ENCODE peak calls at places on chromosomes 6 and 20, in seven cellular contexts. J is GM23248, I is neural progenitor cell, A is MM.1S, P is GM23338, D is PC-3, N is HCT116. S is an unnamed sample.

GRCh38 chr6:128638817-128639216 is 118.4 kb upstream of the PTPRK start:
- DNase-seq in J (no peak), P (no peak), I (no peak), N (no peak), A (no peak), D (no peak), S (no peak)

GRCh38 chr20:56111951-56112730 is 106.8 kb upstream of the CBLN4 start:
- DNase-seq in N (no peak), A (no peak), D (no peak), I (no peak), P (no peak), J (no peak), S (no peak)

GRCh38 chr6:142737368-142738060 is 207.5 kb downstream of the HIVEP2 start:
- DNase-seq in N (peak), I (no peak), J (peak), D (no peak), P (no peak), A (no peak), S (no peak)

GRCh38 chr6:82113231-82113630 is 134.3 kb downstream of the IBTK start:
- DNase-seq in I (no peak), J (no peak), D (no peak), P (no peak), N (no peak), A (no peak), S (no peak)

GRCh38 chr6:4948781-4949450 is 54.9 kb downstream of the RPP40 start:
- DNase-seq in P (no peak), A (no peak), J (no peak), I (no peak), N (no peak), D (no peak), S (no peak)

GRCh38 chr20:20440473-20440872 is 72.6 kb downstream of the INSM1 start:
- DNase-seq in D (no peak), I (no peak), J (no peak), A (no peak), N (no peak), P (no peak), S (no peak)

GRCh38 chr6:150286919-150287318 is 81.9 kb upstream of the IYD start:
- DNase-seq in P (peak), N (no peak), J (peak), D (no peak), I (no peak), A (no peak), S (no peak)

GRCh38 chr6:7468382-7469081 is 72.9 kb upstream of the DSP start:
- DNase-seq in D (peak), J (peak), A (no peak), N (peak), P (no peak), I (no peak), S (peak)

GRCh38 chr6:170007468-170008240 is 256.2 kb downstream of the ERMARD start:
- DNase-seq in N (no peak), J (no peak), A (no peak), I (peak), D (no peak), P (no peak), S (no peak)

GRCh38 chr20:914727-915498 is 1.2 kb downstream of the ANGPT4 start:
- DNase-seq in P (no peak), I (no peak), J (peak), D (peak), A (no peak), N (no peak), S (no peak)

GRCh38 chr6:130811932-130812331 is 15.3 kb upstream of the SMLR1 start:
- DNase-seq in J (no peak), I (no peak), A (no peak), N (no peak), P (no peak), D (peak), S (no peak)

GRCh38 chr20:58586565-58587093 is 64.5 kb upstream of the STX16 start:
- DNase-seq in I (no peak), J (no peak), D (no peak), A (no peak), N (no peak), P (no peak), S (no peak)

GRCh38 chr20:33649201-33649631 is 12.9 kb upstream of the C20orf144 start:
- DNase-seq in D (no peak), A (no peak), J (peak), P (no peak), I (no peak), N (no peak), S (no peak)

GRCh38 chr20:58636983-58637421 is 14.1 kb upstream of the STX16 start:
- DNase-seq in I (peak), N (no peak), A (no peak), P (peak), D (no peak), J (no peak), S (no peak)

GRCh38 chr6:170021579-170021978 is 269.3 kb downstream of the DLL1 start:
- DNase-seq in A (no peak), I (no peak), D (no peak), N (no peak), J (no peak), P (no peak), S (no peak)

GRCh38 chr6:170243386-170243785 is 47.5 kb downstream of the DLL1 start:
- DNase-seq in D (no peak), N (no peak), I (no peak), P (no peak), J (no peak), A (no peak), S (no peak)

GRCh38 chr6:39929733-39930461 is 4.4 kb downstream of the MOCS1 start:
- DNase-seq in I (no peak), D (peak), A (no peak), J (peak), N (no peak), P (no peak), S (no peak)

GRCh38 chr6:53628354-53629119 is 37.0 kb downstream of the KLHL31 start:
- DNase-seq in N (no peak), D (peak), A (no peak), P (no peak), J (peak), I (no peak), S (no peak)

GRCh38 chr20:13874269-13875158 is 89.7 kb downstream of the NDUFAF5 start:
- DNase-seq in P (peak), A (no peak), I (peak), D (no peak), J (no peak), N (no peak), S (no peak)

GRCh38 chr6:101740631-101741030 is 347.1 kb downstream of the GRIK2 start:
- DNase-seq in A (no peak), N (no peak), J (no peak), D (no peak), I (no peak), P (no peak), S (no peak)

GRCh38 chr6:55882731-55883595 is 7.6 kb upstream of the BMP5 start:
- DNase-seq in I (no peak), N (no peak), J (peak), D (peak), A (no peak), P (no peak), S (peak)

GRCh38 chr6:1516742-1517520 is 92.8 kb upstream of the FOXC1 start:
- DNase-seq in J (no peak), P (no peak), I (no peak), D (no peak), N (no peak), A (no peak), S (no peak)

GRCh38 chr20:8693709-8694108 is 375.2 kb upstream of the PLCB4 start:
- DNase-seq in A (no peak), P (no peak), D (no peak), I (no peak), N (no peak), J (peak), S (no peak)

DNA sequence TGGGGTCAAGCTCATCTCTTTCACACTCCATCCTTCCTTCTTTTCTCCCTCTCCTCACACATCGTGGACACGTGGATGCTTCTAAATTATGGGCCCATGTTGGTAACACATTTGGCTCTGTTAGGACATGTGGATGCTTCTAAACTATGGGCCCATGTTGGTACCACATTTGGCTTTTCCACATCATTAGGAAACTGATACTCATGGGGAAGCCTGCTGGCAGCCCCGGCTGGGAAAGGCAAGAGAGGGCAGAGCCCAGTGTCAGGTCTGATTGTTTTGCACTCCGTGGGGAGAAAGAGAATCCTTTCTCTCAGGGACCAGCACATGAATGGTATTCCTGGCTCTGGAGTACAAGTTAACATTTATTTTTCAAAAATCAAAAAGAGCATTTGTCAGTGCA is 4.0 kb upstream of the CST1 start:
- DNase-seq in P (no peak), A (no peak), I (no peak), N (no peak), D (no peak), J (no peak), S (no peak)
- H3K27ac ChIP-seq in P (no peak), A (no peak), I (no peak), N (no peak), D (no peak), J (no peak), S (peak)

DNA sequence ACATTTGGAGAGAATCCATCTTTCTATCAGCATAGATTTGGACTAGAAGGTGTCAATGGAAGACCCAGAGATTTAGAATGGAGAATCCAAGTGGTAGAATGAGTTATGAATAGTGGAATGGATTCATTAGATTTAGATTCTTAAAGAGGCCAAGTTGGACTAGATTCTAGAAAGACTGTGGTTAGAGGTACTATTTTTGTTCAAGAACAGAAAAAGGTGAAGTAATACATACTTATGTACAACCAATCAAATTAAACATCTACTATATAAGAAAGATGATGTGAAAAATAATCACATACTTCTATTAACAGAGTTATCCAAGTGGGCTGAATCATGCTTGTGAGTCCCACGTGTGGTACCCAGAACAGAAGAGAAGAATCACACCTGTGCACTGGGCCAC is 33.8 kb upstream of the ADTRP start:
- DNase-seq in P (no peak), I (no peak), D (no peak), A (no peak), J (no peak), N (no peak), S (no peak)
- TF ChIP-seq EZH2phosphoT487 in P (no peak), I (no peak), D (no peak), A (no peak), J (no peak), N (no peak), S (no peak)

DNA sequence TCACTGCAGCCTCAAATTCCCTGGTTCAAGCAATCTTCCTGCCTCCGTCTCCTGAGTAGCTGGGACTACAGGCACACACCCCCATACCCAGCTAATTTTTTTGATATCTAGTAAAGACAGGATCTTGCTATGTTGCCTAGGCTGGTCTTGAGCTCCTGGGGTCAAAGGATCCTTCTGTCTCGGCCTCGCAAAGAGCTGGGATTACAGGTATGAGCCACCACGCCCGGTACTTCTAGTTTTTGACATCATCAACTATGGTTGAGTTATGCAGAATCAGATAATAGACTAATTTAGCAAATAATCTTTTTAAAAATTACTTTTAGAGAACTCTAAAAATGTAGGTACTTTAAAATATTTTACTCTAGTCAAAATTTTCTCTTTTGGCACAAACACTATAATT is 166.2 kb downstream of the SOX4 start:
- DNase-seq in D (no peak), N (no peak), J (no peak), A (no peak), P (no peak), I (no peak), S (no peak)
- H3K4me3 ChIP-seq in D (no peak), N (no peak), J (no peak), A (no peak), P (no peak), I (no peak), S (no peak)

DNA sequence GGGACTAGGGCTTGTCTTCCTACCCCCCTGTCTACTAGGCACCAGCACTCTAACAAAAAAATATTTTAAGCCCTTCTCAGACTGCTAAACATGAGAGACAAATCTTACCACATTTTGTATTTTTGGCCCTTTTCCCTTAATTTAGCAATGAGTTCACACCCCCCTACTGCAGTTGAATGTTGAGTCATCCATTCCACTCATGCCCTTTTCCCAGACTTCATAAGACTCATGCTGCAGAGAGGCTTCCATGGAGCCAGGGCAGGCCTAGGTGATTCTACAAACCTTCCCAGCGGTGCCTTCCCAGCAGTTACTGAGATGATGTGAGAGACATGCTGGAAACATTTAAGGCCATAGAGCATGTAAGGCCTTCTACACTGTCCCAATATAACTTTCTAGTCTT is 53.9 kb downstream of the PXDC1 start:
- DNase-seq in J (peak), N (no peak), I (no peak), A (no peak), D (no peak), P (no peak), S (peak)
- H3K27ac ChIP-seq in J (peak), N (no peak), I (no peak), A (no peak), D (no peak), P (no peak), S (no peak)

DNA sequence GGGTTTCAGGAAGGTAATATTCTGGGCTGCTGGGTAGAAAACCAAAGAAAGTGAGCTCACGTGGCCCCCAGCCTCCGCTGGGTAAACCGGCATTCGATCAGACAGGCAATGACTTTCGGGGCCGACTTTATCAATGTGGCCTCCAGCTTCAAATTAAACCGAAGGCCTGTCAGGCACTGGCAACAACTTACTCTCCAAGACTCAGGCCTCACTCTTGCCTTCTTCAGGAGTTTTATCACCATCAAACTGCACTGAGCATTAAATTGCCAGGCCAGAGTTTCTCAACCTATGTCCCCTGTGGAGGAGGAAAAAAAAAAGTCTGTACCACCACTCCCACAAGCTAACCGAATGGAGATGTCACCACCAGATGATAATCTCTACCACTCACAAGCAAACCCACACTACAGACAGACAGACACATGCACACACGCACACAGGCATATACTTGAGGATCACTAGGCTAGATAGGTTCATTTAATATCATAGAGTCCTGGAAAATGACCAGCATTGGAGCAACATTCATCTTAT is 1.1 kb upstream of the MBOAT1 start:
- DNase-seq in J (peak), D (no peak), N (no peak), P (peak), I (no peak), A (no peak), S (no peak)
- TF ChIP-seq EZH2phosphoT487 in J (no peak), D (no peak), N (no peak), P (no peak), I (no peak), A (no peak), S (no peak)

GRCh38 chr20:62219101-62219991 is 732 bp downstream of the HRH3 start:
- DNase-seq in J (peak), D (no peak), N (no peak), I (peak), P (peak), A (no peak), S (no peak)
- H3K4me3 ChIP-seq in J (no peak), D (no peak), N (no peak), I (peak), P (peak), A (no peak), S (no peak)

GRCh38 chr20:31594002-31594557 is 11.0 kb upstream of the ID1 start:
- DNase-seq in P (no peak), A (no peak), I (no peak), J (no peak), D (no peak), N (no peak), S (peak)
- H3K27ac ChIP-seq in P (peak), A (no peak), I (no peak), J (peak), D (peak), N (peak), S (peak)

DNA sequence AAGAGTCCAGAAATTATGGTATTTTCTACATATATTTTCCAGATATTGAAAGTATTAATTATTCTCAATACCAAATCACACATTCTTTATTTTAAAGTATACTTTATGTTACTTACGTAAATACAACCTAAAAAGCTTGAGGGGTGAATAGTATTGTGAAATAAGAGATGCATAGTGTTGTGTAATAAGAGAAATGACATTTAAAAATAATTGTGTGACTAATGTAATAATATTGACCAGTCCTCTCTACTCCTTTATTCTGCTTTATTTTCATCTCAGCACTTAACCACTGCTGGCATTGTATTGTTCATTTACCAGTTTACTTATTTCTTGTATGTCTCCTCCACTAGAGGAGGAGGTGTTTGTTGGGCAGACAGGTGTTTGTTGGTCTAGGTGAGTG is 135.6 kb downstream of the EYA4 start:
- DNase-seq in N (no peak), A (peak), I (no peak), P (no peak), J (no peak), D (no peak), S (no peak)
- TF ChIP-seq EZH2phosphoT487 in N (no peak), A (no peak), I (no peak), P (no peak), J (no peak), D (no peak), S (no peak)

GRCh38 chr6:32254761-32255211 is 30.9 kb upstream of the NOTCH4 start:
- DNase-seq in N (no peak), I (no peak), D (no peak), J (no peak), A (no peak), P (peak), S (no peak)
- H3K4me3 ChIP-seq in N (peak), I (peak), D (no peak), J (peak), A (peak), P (peak), S (peak)

DNA sequence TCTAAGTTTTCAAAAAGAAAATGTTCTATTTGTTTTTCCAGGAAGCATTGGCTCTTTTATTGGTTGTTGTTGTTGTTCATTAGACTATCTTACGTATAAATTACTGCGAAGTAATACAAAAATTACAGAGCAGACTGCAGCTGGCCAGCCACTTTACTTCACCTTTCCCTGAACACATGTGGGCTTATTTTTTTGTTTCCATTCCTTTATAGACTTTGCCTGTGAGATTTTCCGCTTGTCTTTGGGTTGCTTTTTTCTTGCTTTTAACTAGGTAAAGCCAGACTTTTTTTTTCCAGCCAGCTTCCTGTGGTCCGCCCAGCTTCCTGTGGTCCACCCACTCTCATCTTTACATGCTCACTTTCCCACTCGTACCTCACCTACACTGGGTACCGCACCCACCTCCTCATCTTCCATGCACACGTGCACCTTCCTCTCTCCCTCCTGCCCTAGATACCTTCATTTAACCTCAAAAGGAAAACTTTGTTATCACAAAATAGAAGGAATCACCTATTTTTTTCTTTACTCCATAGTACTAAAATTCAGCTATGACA is 79.0 kb downstream of the IPCEF1 start:
- DNase-seq in N (no peak), J (no peak), P (no peak), A (no peak), D (no peak), I (no peak), S (no peak)
- H3K27ac ChIP-seq in N (no peak), J (no peak), P (no peak), A (no peak), D (no peak), I (no peak), S (no peak)